ENCODE peak calls at places on chromosome 2, in five cellular contexts. One of them, this sample, is unnamed.

GRCh38 chr2:172113617-172114016 is 10.9 kb upstream of the DLX2 start:
- DNase-seq in GM18507: no peak
- DNase-seq in T-helper 2 cell: no peak
- DNase-seq in H9: no peak
- DNase-seq in K562: peak
- DNase-seq in this sample: no peak

GRCh38 chr2:110755494-110756078 is 23.2 kb downstream of the ACOXL start:
- DNase-seq in GM18507: no peak
- DNase-seq in T-helper 2 cell: no peak
- DNase-seq in H9: no peak
- DNase-seq in K562: no peak
- DNase-seq in this sample: no peak

GRCh38 chr2:120109186-120110061 is 96.5 kb downstream of the EPB41L5 start:
- DNase-seq in GM18507: no peak
- DNase-seq in T-helper 2 cell: no peak
- DNase-seq in H9: no peak
- DNase-seq in K562: peak
- DNase-seq in this sample: no peak

GRCh38 chr2:65350714-65351113 is 81.7 kb downstream of the SPRED2 start:
- DNase-seq in GM18507: no peak
- DNase-seq in T-helper 2 cell: no peak
- DNase-seq in H9: peak
- DNase-seq in K562: peak
- DNase-seq in this sample: no peak

GRCh38 chr2:121124330-121124729 is 160.7 kb downstream of the TFCP2L1 start:
- DNase-seq in GM18507: no peak
- DNase-seq in T-helper 2 cell: no peak
- DNase-seq in H9: no peak
- DNase-seq in K562: no peak
- DNase-seq in this sample: no peak

GRCh38 chr2:37376421-37377186 is 32.2 kb downstream of the QPCT start:
- DNase-seq in GM18507: no peak
- DNase-seq in T-helper 2 cell: no peak
- DNase-seq in H9: no peak
- DNase-seq in K562: no peak
- DNase-seq in this sample: no peak

GRCh38 chr2:227761734-227762476 is 16.2 kb downstream of the SCYGR8 start:
- DNase-seq in GM18507: no peak
- DNase-seq in T-helper 2 cell: no peak
- DNase-seq in H9: no peak
- DNase-seq in K562: no peak
- DNase-seq in this sample: no peak

GRCh38 chr2:207565736-207566135 is 36.0 kb downstream of the CREB1 start:
- DNase-seq in GM18507: no peak
- DNase-seq in T-helper 2 cell: no peak
- DNase-seq in H9: no peak
- DNase-seq in K562: no peak
- DNase-seq in this sample: no peak

GRCh38 chr2:237879991-237880560 is 20.7 kb downstream of the RAMP1 start:
- DNase-seq in GM18507: no peak
- DNase-seq in T-helper 2 cell: no peak
- DNase-seq in H9: no peak
- DNase-seq in K562: no peak
- DNase-seq in this sample: no peak

GRCh38 chr2:46893231-46893943 is 22.2 kb downstream of the MCFD2 start:
- DNase-seq in GM18507: no peak
- DNase-seq in T-helper 2 cell: no peak
- DNase-seq in H9: no peak
- DNase-seq in K562: peak
- DNase-seq in this sample: no peak

GRCh38 chr2:56185101-56185581 is 1.4 kb downstream of the CCDC85A start:
- DNase-seq in GM18507: no peak
- DNase-seq in T-helper 2 cell: no peak
- DNase-seq in H9: peak
- DNase-seq in K562: no peak
- DNase-seq in this sample: peak

GRCh38 chr2:237488901-237489860 is 2.1 kb downstream of the MLPH start:
- DNase-seq in GM18507: no peak
- DNase-seq in T-helper 2 cell: no peak
- DNase-seq in H9: no peak
- DNase-seq in K562: no peak
- DNase-seq in this sample: peak

GRCh38 chr2:195475336-195475735 is 181.7 kb upstream of the SLC39A10 start:
- DNase-seq in GM18507: no peak
- DNase-seq in T-helper 2 cell: no peak
- DNase-seq in H9: no peak
- DNase-seq in K562: no peak
- DNase-seq in this sample: no peak

GRCh38 chr2:200306969-200307811 is 697 bp downstream of the SPATS2L start:
- DNase-seq in GM18507: peak
- DNase-seq in T-helper 2 cell: no peak
- DNase-seq in H9: peak
- DNase-seq in K562: peak
- DNase-seq in this sample: peak

GRCh38 chr2:177675256-177676220 is 283.0 kb downstream of the AGPS start:
- DNase-seq in GM18507: no peak
- DNase-seq in T-helper 2 cell: no peak
- DNase-seq in H9: no peak
- DNase-seq in K562: no peak
- DNase-seq in this sample: no peak

GRCh38 chr2:209629622-209630021 is 142.0 kb upstream of the UNC80 start:
- DNase-seq in GM18507: no peak
- DNase-seq in T-helper 2 cell: no peak
- DNase-seq in H9: no peak
- DNase-seq in K562: no peak
- DNase-seq in this sample: no peak

GRCh38 chr2:2046497-2046896 is 284.6 kb downstream of the MYT1L start:
- DNase-seq in GM18507: no peak
- DNase-seq in T-helper 2 cell: no peak
- DNase-seq in H9: no peak
- DNase-seq in K562: no peak
- DNase-seq in this sample: no peak

GRCh38 chr2:196613302-196613701 is 26.2 kb upstream of the CCDC150 start:
- DNase-seq in GM18507: no peak
- DNase-seq in T-helper 2 cell: no peak
- DNase-seq in H9: no peak
- DNase-seq in K562: no peak
- DNase-seq in this sample: no peak

GRCh38 chr2:71282493-71282892 is 49.1 kb upstream of the ZNF638 start:
- DNase-seq in GM18507: no peak
- DNase-seq in T-helper 2 cell: no peak
- DNase-seq in H9: no peak
- DNase-seq in K562: no peak
- DNase-seq in this sample: no peak

GRCh38 chr2:2271471-2271941 is 59.6 kb downstream of the MYT1L start:
- DNase-seq in GM18507: no peak
- DNase-seq in T-helper 2 cell: no peak
- DNase-seq in H9: no peak
- DNase-seq in K562: no peak
- DNase-seq in this sample: no peak

GRCh38 chr2:43059183-43059897 is 167.1 kb downstream of the ZFP36L2 start:
- DNase-seq in GM18507: no peak
- DNase-seq in T-helper 2 cell: no peak
- DNase-seq in H9: no peak
- DNase-seq in K562: peak
- DNase-seq in this sample: no peak

GRCh38 chr2:209499071-209499470 is 75.2 kb downstream of the MAP2 start:
- DNase-seq in GM18507: no peak
- DNase-seq in T-helper 2 cell: no peak
- DNase-seq in H9: no peak
- DNase-seq in K562: no peak
- DNase-seq in this sample: no peak

GRCh38 chr2:221911890-221912289 is 339.8 kb upstream of the EPHA4 start:
- DNase-seq in GM18507: no peak
- DNase-seq in T-helper 2 cell: no peak
- DNase-seq in H9: no peak
- DNase-seq in K562: no peak
- DNase-seq in this sample: no peak

GRCh38 chr2:33859791-33860461 is 260.8 kb upstream of the FAM98A start:
- DNase-seq in GM18507: no peak
- DNase-seq in T-helper 2 cell: no peak
- DNase-seq in H9: no peak
- DNase-seq in K562: no peak
- DNase-seq in this sample: no peak

GRCh38 chr2:82199493-82199852 is 1894.9 kb upstream of the LRRTM1 start:
- DNase-seq in GM18507: no peak
- DNase-seq in T-helper 2 cell: no peak
- DNase-seq in H9: no peak
- DNase-seq in K562: no peak
- DNase-seq in this sample: no peak

GRCh38 chr2:235595420-235596010 is 101.7 kb downstream of the AGAP1 start:
- DNase-seq in GM18507: peak
- DNase-seq in T-helper 2 cell: no peak
- DNase-seq in H9: peak
- DNase-seq in K562: peak
- DNase-seq in this sample: peak

GRCh38 chr2:1722692-1723091 is 21.6 kb downstream of the PXDN start:
- DNase-seq in GM18507: no peak
- DNase-seq in T-helper 2 cell: no peak
- DNase-seq in H9: no peak
- DNase-seq in K562: no peak
- DNase-seq in this sample: no peak

GRCh38 chr2:202237787-202238233 is 587 bp downstream of the SUMO1 start:
- DNase-seq in GM18507: no peak
- DNase-seq in T-helper 2 cell: peak
- DNase-seq in H9: peak
- DNase-seq in K562: no peak
- DNase-seq in this sample: no peak

GRCh38 chr2:217801711-217802110 is 201.1 kb downstream of the TNS1 start:
- DNase-seq in GM18507: no peak
- DNase-seq in T-helper 2 cell: no peak
- DNase-seq in H9: no peak
- DNase-seq in K562: no peak
- DNase-seq in this sample: no peak

This sample was measured in ecto neural progenitor cell.